ENCODE peak calls at places on chromosomes 6 and 20, in seven cellular contexts. One of them, this sample, is unnamed.

GRCh38 chr20:54134445-54135220 is 39.2 kb downstream of the CYP24A1 start:
- DNase-seq in gastrocnemius medialis: no peak
- DNase-seq in activated CD8-positive, alpha-beta memory T cell treated with anti-CD3 and anti-CD28 coated beads for 24 hours: no peak
- DNase-seq in stimulated activated CD4-positive, alpha-beta T cell treated with anti-CD3 and anti-CD28 coated beads, Interleukin-1b, Interleukin-23, amount 100 ng/mL, for 24 hours: no peak
- DNase-seq in amniotic stem cell: no peak
- DNase-seq in mesenchymal stem cell: no peak
- DNase-seq in Ammon's horn: no peak
- DNase-seq in this sample: no peak

GRCh38 chr6:111057074-111057752 is 30.1 kb upstream of the SLC16A10 start:
- DNase-seq in mesenchymal stem cell: peak; percentile 44
- DNase-seq in Ammon's horn: peak; percentile 44
- DNase-seq in gastrocnemius medialis: no peak
- DNase-seq in activated CD8-positive, alpha-beta memory T cell treated with anti-CD3 and anti-CD28 coated beads for 24 hours: no peak
- DNase-seq in stimulated activated CD4-positive, alpha-beta T cell treated with anti-CD3 and anti-CD28 coated beads, Interleukin-1b, Interleukin-23, amount 100 ng/mL, for 24 hours: no peak
- DNase-seq in amniotic stem cell: peak; percentile 11
- DNase-seq in this sample: peak; percentile 29

GRCh38 chr20:4720977-4721349 is 746 bp upstream of the PRND start:
- DNase-seq in stimulated activated CD4-positive, alpha-beta T cell treated with anti-CD3 and anti-CD28 coated beads, Interleukin-1b, Interleukin-23, amount 100 ng/mL, for 24 hours: no peak
- DNase-seq in activated CD8-positive, alpha-beta memory T cell treated with anti-CD3 and anti-CD28 coated beads for 24 hours: no peak
- DNase-seq in gastrocnemius medialis: no peak
- DNase-seq in mesenchymal stem cell: no peak
- DNase-seq in amniotic stem cell: no peak
- DNase-seq in Ammon's horn: no peak
- DNase-seq in this sample: no peak

GRCh38 chr20:62085206-62085605 is 19.5 kb upstream of the TAF4 start:
- DNase-seq in amniotic stem cell: no peak
- DNase-seq in activated CD8-positive, alpha-beta memory T cell treated with anti-CD3 and anti-CD28 coated beads for 24 hours: no peak
- DNase-seq in Ammon's horn: no peak
- DNase-seq in gastrocnemius medialis: no peak
- DNase-seq in mesenchymal stem cell: no peak
- DNase-seq in stimulated activated CD4-positive, alpha-beta T cell treated with anti-CD3 and anti-CD28 coated beads, Interleukin-1b, Interleukin-23, amount 100 ng/mL, for 24 hours: no peak
- DNase-seq in this sample: no peak

GRCh38 chr6:124867126-124867525 is 95.1 kb upstream of the RNF217 start:
- DNase-seq in amniotic stem cell: no peak
- DNase-seq in Ammon's horn: no peak
- DNase-seq in mesenchymal stem cell: no peak
- DNase-seq in stimulated activated CD4-positive, alpha-beta T cell treated with anti-CD3 and anti-CD28 coated beads, Interleukin-1b, Interleukin-23, amount 100 ng/mL, for 24 hours: no peak
- DNase-seq in gastrocnemius medialis: no peak
- DNase-seq in activated CD8-positive, alpha-beta memory T cell treated with anti-CD3 and anti-CD28 coated beads for 24 hours: no peak
- DNase-seq in this sample: no peak

GRCh38 chr20:35129647-35130069 is 17.5 kb downstream of the EDEM2 start:
- DNase-seq in amniotic stem cell: no peak
- DNase-seq in mesenchymal stem cell: peak; percentile 73
- DNase-seq in activated CD8-positive, alpha-beta memory T cell treated with anti-CD3 and anti-CD28 coated beads for 24 hours: no peak
- DNase-seq in gastrocnemius medialis: no peak
- DNase-seq in Ammon's horn: no peak
- DNase-seq in stimulated activated CD4-positive, alpha-beta T cell treated with anti-CD3 and anti-CD28 coated beads, Interleukin-1b, Interleukin-23, amount 100 ng/mL, for 24 hours: no peak
- DNase-seq in this sample: no peak

GRCh38 chr20:642398-643174 is 10.4 kb downstream of the SRXN1 start:
- DNase-seq in gastrocnemius medialis: no peak
- DNase-seq in Ammon's horn: peak; percentile 43
- DNase-seq in activated CD8-positive, alpha-beta memory T cell treated with anti-CD3 and anti-CD28 coated beads for 24 hours: no peak
- DNase-seq in mesenchymal stem cell: no peak
- DNase-seq in stimulated activated CD4-positive, alpha-beta T cell treated with anti-CD3 and anti-CD28 coated beads, Interleukin-1b, Interleukin-23, amount 100 ng/mL, for 24 hours: no peak
- DNase-seq in amniotic stem cell: no peak
- DNase-seq in this sample: no peak

GRCh38 chr6:89270951-89271721 is 44.0 kb downstream of the GABRR2 start:
- DNase-seq in Ammon's horn: no peak
- DNase-seq in amniotic stem cell: no peak
- DNase-seq in stimulated activated CD4-positive, alpha-beta T cell treated with anti-CD3 and anti-CD28 coated beads, Interleukin-1b, Interleukin-23, amount 100 ng/mL, for 24 hours: no peak
- DNase-seq in activated CD8-positive, alpha-beta memory T cell treated with anti-CD3 and anti-CD28 coated beads for 24 hours: peak; percentile 32
- DNase-seq in gastrocnemius medialis: no peak
- DNase-seq in mesenchymal stem cell: no peak
- DNase-seq in this sample: no peak

GRCh38 chr6:106027760-106028159 is 58.4 kb upstream of the PRDM1 start:
- DNase-seq in mesenchymal stem cell: no peak
- DNase-seq in amniotic stem cell: no peak
- DNase-seq in stimulated activated CD4-positive, alpha-beta T cell treated with anti-CD3 and anti-CD28 coated beads, Interleukin-1b, Interleukin-23, amount 100 ng/mL, for 24 hours: no peak
- DNase-seq in activated CD8-positive, alpha-beta memory T cell treated with anti-CD3 and anti-CD28 coated beads for 24 hours: no peak
- DNase-seq in Ammon's horn: no peak
- DNase-seq in gastrocnemius medialis: no peak
- DNase-seq in this sample: no peak

GRCh38 chr6:73341335-73341734 is 12.7 kb downstream of the DPPA5 start:
- DNase-seq in stimulated activated CD4-positive, alpha-beta T cell treated with anti-CD3 and anti-CD28 coated beads, Interleukin-1b, Interleukin-23, amount 100 ng/mL, for 24 hours: no peak
- DNase-seq in gastrocnemius medialis: no peak
- DNase-seq in Ammon's horn: no peak
- DNase-seq in mesenchymal stem cell: no peak
- DNase-seq in activated CD8-positive, alpha-beta memory T cell treated with anti-CD3 and anti-CD28 coated beads for 24 hours: no peak
- DNase-seq in amniotic stem cell: no peak
- DNase-seq in this sample: no peak

GRCh38 chr20:10842116-10842515 is 168.3 kb upstream of the JAG1 start:
- DNase-seq in stimulated activated CD4-positive, alpha-beta T cell treated with anti-CD3 and anti-CD28 coated beads, Interleukin-1b, Interleukin-23, amount 100 ng/mL, for 24 hours: no peak
- DNase-seq in amniotic stem cell: no peak
- DNase-seq in gastrocnemius medialis: no peak
- DNase-seq in activated CD8-positive, alpha-beta memory T cell treated with anti-CD3 and anti-CD28 coated beads for 24 hours: no peak
- DNase-seq in mesenchymal stem cell: no peak
- DNase-seq in Ammon's horn: no peak
- DNase-seq in this sample: no peak

GRCh38 chr6:161694995-161695394 is 421.1 kb upstream of the AGPAT4 start:
- DNase-seq in activated CD8-positive, alpha-beta memory T cell treated with anti-CD3 and anti-CD28 coated beads for 24 hours: no peak
- DNase-seq in Ammon's horn: no peak
- DNase-seq in mesenchymal stem cell: peak; percentile 2
- DNase-seq in gastrocnemius medialis: no peak
- DNase-seq in amniotic stem cell: no peak
- DNase-seq in stimulated activated CD4-positive, alpha-beta T cell treated with anti-CD3 and anti-CD28 coated beads, Interleukin-1b, Interleukin-23, amount 100 ng/mL, for 24 hours: no peak
- DNase-seq in this sample: no peak

GRCh38 chr20:16175322-16175721 is 397.9 kb downstream of the KIF16B start:
- DNase-seq in mesenchymal stem cell: no peak
- DNase-seq in gastrocnemius medialis: no peak
- DNase-seq in Ammon's horn: no peak
- DNase-seq in activated CD8-positive, alpha-beta memory T cell treated with anti-CD3 and anti-CD28 coated beads for 24 hours: no peak
- DNase-seq in stimulated activated CD4-positive, alpha-beta T cell treated with anti-CD3 and anti-CD28 coated beads, Interleukin-1b, Interleukin-23, amount 100 ng/mL, for 24 hours: no peak
- DNase-seq in amniotic stem cell: no peak
- DNase-seq in this sample: no peak

GRCh38 chr6:41536884-41537347 is 9.3 kb upstream of the FOXP4 start:
- DNase-seq in stimulated activated CD4-positive, alpha-beta T cell treated with anti-CD3 and anti-CD28 coated beads, Interleukin-1b, Interleukin-23, amount 100 ng/mL, for 24 hours: no peak
- DNase-seq in activated CD8-positive, alpha-beta memory T cell treated with anti-CD3 and anti-CD28 coated beads for 24 hours: no peak
- DNase-seq in gastrocnemius medialis: no peak
- DNase-seq in amniotic stem cell: no peak
- DNase-seq in Ammon's horn: no peak
- DNase-seq in mesenchymal stem cell: no peak
- DNase-seq in this sample: no peak

GRCh38 chr6:111210074-111210729 is 122.9 kb downstream of the SLC16A10 start:
- DNase-seq in amniotic stem cell: peak; percentile 29
- DNase-seq in stimulated activated CD4-positive, alpha-beta T cell treated with anti-CD3 and anti-CD28 coated beads, Interleukin-1b, Interleukin-23, amount 100 ng/mL, for 24 hours: peak; percentile 1
- DNase-seq in gastrocnemius medialis: no peak
- DNase-seq in activated CD8-positive, alpha-beta memory T cell treated with anti-CD3 and anti-CD28 coated beads for 24 hours: peak; percentile 69
- DNase-seq in Ammon's horn: peak; percentile 71
- DNase-seq in mesenchymal stem cell: peak; percentile 66
- DNase-seq in this sample: peak; percentile 42

GRCh38 chr20:36839150-36839549 is 36.8 kb upstream of the TLDC2 start:
- DNase-seq in stimulated activated CD4-positive, alpha-beta T cell treated with anti-CD3 and anti-CD28 coated beads, Interleukin-1b, Interleukin-23, amount 100 ng/mL, for 24 hours: no peak
- DNase-seq in gastrocnemius medialis: no peak
- DNase-seq in amniotic stem cell: no peak
- DNase-seq in Ammon's horn: no peak
- DNase-seq in mesenchymal stem cell: no peak
- DNase-seq in activated CD8-positive, alpha-beta memory T cell treated with anti-CD3 and anti-CD28 coated beads for 24 hours: no peak
- DNase-seq in this sample: no peak

GRCh38 chr6:147961473-147962141 is 381.0 kb upstream of the SASH1 start:
- DNase-seq in activated CD8-positive, alpha-beta memory T cell treated with anti-CD3 and anti-CD28 coated beads for 24 hours: no peak
- DNase-seq in Ammon's horn: no peak
- DNase-seq in amniotic stem cell: no peak
- DNase-seq in gastrocnemius medialis: no peak
- DNase-seq in mesenchymal stem cell: no peak
- DNase-seq in stimulated activated CD4-positive, alpha-beta T cell treated with anti-CD3 and anti-CD28 coated beads, Interleukin-1b, Interleukin-23, amount 100 ng/mL, for 24 hours: no peak
- DNase-seq in this sample: no peak

GRCh38 chr6:166197361-166197760 is 29.7 kb upstream of the TBXT start:
- DNase-seq in Ammon's horn: no peak
- DNase-seq in amniotic stem cell: no peak
- DNase-seq in mesenchymal stem cell: no peak
- DNase-seq in gastrocnemius medialis: no peak
- DNase-seq in stimulated activated CD4-positive, alpha-beta T cell treated with anti-CD3 and anti-CD28 coated beads, Interleukin-1b, Interleukin-23, amount 100 ng/mL, for 24 hours: no peak
- DNase-seq in activated CD8-positive, alpha-beta memory T cell treated with anti-CD3 and anti-CD28 coated beads for 24 hours: no peak
- DNase-seq in this sample: no peak

GRCh38 chr6:53043626-53044025 is 21.6 kb upstream of the FBXO9 start:
- DNase-seq in gastrocnemius medialis: no peak
- DNase-seq in activated CD8-positive, alpha-beta memory T cell treated with anti-CD3 and anti-CD28 coated beads for 24 hours: no peak
- DNase-seq in stimulated activated CD4-positive, alpha-beta T cell treated with anti-CD3 and anti-CD28 coated beads, Interleukin-1b, Interleukin-23, amount 100 ng/mL, for 24 hours: no peak
- DNase-seq in amniotic stem cell: no peak
- DNase-seq in mesenchymal stem cell: no peak
- DNase-seq in Ammon's horn: no peak
- DNase-seq in this sample: no peak

GRCh38 chr20:13147971-13148370 is 73.1 kb upstream of the ISM1 start:
- DNase-seq in gastrocnemius medialis: no peak
- DNase-seq in activated CD8-positive, alpha-beta memory T cell treated with anti-CD3 and anti-CD28 coated beads for 24 hours: no peak
- DNase-seq in Ammon's horn: no peak
- DNase-seq in stimulated activated CD4-positive, alpha-beta T cell treated with anti-CD3 and anti-CD28 coated beads, Interleukin-1b, Interleukin-23, amount 100 ng/mL, for 24 hours: no peak
- DNase-seq in mesenchymal stem cell: no peak
- DNase-seq in amniotic stem cell: no peak
- DNase-seq in this sample: peak; percentile 3

GRCh38 chr6:137928286-137928685 is 61.2 kb downstream of the TNFAIP3 start:
- DNase-seq in activated CD8-positive, alpha-beta memory T cell treated with anti-CD3 and anti-CD28 coated beads for 24 hours: peak; percentile 77
- DNase-seq in amniotic stem cell: no peak
- DNase-seq in mesenchymal stem cell: no peak
- DNase-seq in Ammon's horn: peak; percentile 71
- DNase-seq in gastrocnemius medialis: peak; percentile 23
- DNase-seq in stimulated activated CD4-positive, alpha-beta T cell treated with anti-CD3 and anti-CD28 coated beads, Interleukin-1b, Interleukin-23, amount 100 ng/mL, for 24 hours: no peak
- DNase-seq in this sample: peak; percentile 25

GRCh38 chr6:159985296-159985940 is 16.5 kb downstream of the IGF2R start:
- DNase-seq in mesenchymal stem cell: no peak
- DNase-seq in Ammon's horn: no peak
- DNase-seq in stimulated activated CD4-positive, alpha-beta T cell treated with anti-CD3 and anti-CD28 coated beads, Interleukin-1b, Interleukin-23, amount 100 ng/mL, for 24 hours: no peak
- DNase-seq in amniotic stem cell: no peak
- DNase-seq in activated CD8-positive, alpha-beta memory T cell treated with anti-CD3 and anti-CD28 coated beads for 24 hours: no peak
- DNase-seq in gastrocnemius medialis: no peak
- DNase-seq in this sample: no peak

GRCh38 chr6:56714982-56715456 is 72.3 kb upstream of the DST start:
- DNase-seq in activated CD8-positive, alpha-beta memory T cell treated with anti-CD3 and anti-CD28 coated beads for 24 hours: no peak
- DNase-seq in Ammon's horn: no peak
- DNase-seq in stimulated activated CD4-positive, alpha-beta T cell treated with anti-CD3 and anti-CD28 coated beads, Interleukin-1b, Interleukin-23, amount 100 ng/mL, for 24 hours: no peak
- DNase-seq in gastrocnemius medialis: no peak
- DNase-seq in amniotic stem cell: peak; percentile 64
- DNase-seq in mesenchymal stem cell: peak; percentile 89
- DNase-seq in this sample: no peak

GRCh38 chr6:3159805-3160781 is 2.7 kb upstream of the TUBB2A start:
- DNase-seq in activated CD8-positive, alpha-beta memory T cell treated with anti-CD3 and anti-CD28 coated beads for 24 hours: peak; percentile 67
- DNase-seq in mesenchymal stem cell: peak; percentile 84
- DNase-seq in gastrocnemius medialis: no peak
- DNase-seq in Ammon's horn: no peak
- DNase-seq in amniotic stem cell: no peak
- DNase-seq in stimulated activated CD4-positive, alpha-beta T cell treated with anti-CD3 and anti-CD28 coated beads, Interleukin-1b, Interleukin-23, amount 100 ng/mL, for 24 hours: peak; percentile 29
- DNase-seq in this sample: peak; percentile 34

GRCh38 chr6:109038837-109039398 is 55.7 kb downstream of the SESN1 start:
- DNase-seq in gastrocnemius medialis: no peak
- DNase-seq in amniotic stem cell: no peak
- DNase-seq in activated CD8-positive, alpha-beta memory T cell treated with anti-CD3 and anti-CD28 coated beads for 24 hours: no peak
- DNase-seq in Ammon's horn: no peak
- DNase-seq in mesenchymal stem cell: no peak
- DNase-seq in stimulated activated CD4-positive, alpha-beta T cell treated with anti-CD3 and anti-CD28 coated beads, Interleukin-1b, Interleukin-23, amount 100 ng/mL, for 24 hours: no peak
- DNase-seq in this sample: no peak

GRCh38 chr6:33163540-33163939 is 28.7 kb downstream of the COL11A2 start:
- DNase-seq in stimulated activated CD4-positive, alpha-beta T cell treated with anti-CD3 and anti-CD28 coated beads, Interleukin-1b, Interleukin-23, amount 100 ng/mL, for 24 hours: no peak
- DNase-seq in amniotic stem cell: no peak
- DNase-seq in activated CD8-positive, alpha-beta memory T cell treated with anti-CD3 and anti-CD28 coated beads for 24 hours: no peak
- DNase-seq in mesenchymal stem cell: no peak
- DNase-seq in gastrocnemius medialis: no peak
- DNase-seq in Ammon's horn: no peak
- DNase-seq in this sample: no peak

GRCh38 chr6:71533939-71534379 is 245.3 kb downstream of the OGFRL1 start:
- DNase-seq in mesenchymal stem cell: peak; percentile 31
- DNase-seq in amniotic stem cell: no peak
- DNase-seq in Ammon's horn: peak; percentile 25
- DNase-seq in activated CD8-positive, alpha-beta memory T cell treated with anti-CD3 and anti-CD28 coated beads for 24 hours: no peak
- DNase-seq in gastrocnemius medialis: no peak
- DNase-seq in stimulated activated CD4-positive, alpha-beta T cell treated with anti-CD3 and anti-CD28 coated beads, Interleukin-1b, Interleukin-23, amount 100 ng/mL, for 24 hours: no peak
- DNase-seq in this sample: no peak

GRCh38 chr6:51139841-51140462 is 321.3 kb downstream of the TFAP2B start:
- DNase-seq in mesenchymal stem cell: no peak
- DNase-seq in Ammon's horn: peak; percentile 56
- DNase-seq in gastrocnemius medialis: no peak
- DNase-seq in stimulated activated CD4-positive, alpha-beta T cell treated with anti-CD3 and anti-CD28 coated beads, Interleukin-1b, Interleukin-23, amount 100 ng/mL, for 24 hours: no peak
- DNase-seq in amniotic stem cell: no peak
- DNase-seq in activated CD8-positive, alpha-beta memory T cell treated with anti-CD3 and anti-CD28 coated beads for 24 hours: no peak
- DNase-seq in this sample: no peak

GRCh38 chr6:170226647-170227046 is 64.2 kb downstream of the DLL1 start:
- DNase-seq in gastrocnemius medialis: no peak
- DNase-seq in activated CD8-positive, alpha-beta memory T cell treated with anti-CD3 and anti-CD28 coated beads for 24 hours: no peak
- DNase-seq in mesenchymal stem cell: no peak
- DNase-seq in Ammon's horn: no peak
- DNase-seq in stimulated activated CD4-positive, alpha-beta T cell treated with anti-CD3 and anti-CD28 coated beads, Interleukin-1b, Interleukin-23, amount 100 ng/mL, for 24 hours: no peak
- DNase-seq in amniotic stem cell: no peak
- DNase-seq in this sample: no peak

GRCh38 chr6:134956032-134956431 is 6.1 kb upstream of the ALDH8A1 start:
- DNase-seq in Ammon's horn: no peak
- DNase-seq in stimulated activated CD4-positive, alpha-beta T cell treated with anti-CD3 and anti-CD28 coated beads, Interleukin-1b, Interleukin-23, amount 100 ng/mL, for 24 hours: no peak
- DNase-seq in amniotic stem cell: no peak
- DNase-seq in activated CD8-positive, alpha-beta memory T cell treated with anti-CD3 and anti-CD28 coated beads for 24 hours: no peak
- DNase-seq in gastrocnemius medialis: no peak
- DNase-seq in mesenchymal stem cell: no peak
- DNase-seq in this sample: no peak

This sample was measured in putamen.